ENCODE peak calls at places on chromosomes 4 and X, in eight cellular contexts. One of them, this sample, is unnamed.
A peak's percentile ranks its signal among the peaks of the same experiment; 100 is the strongest.

GRCh38 chr4:17667253-17667652 is 52.8 kb downstream of the MED28 start:
- DNase-seq in ACHN: no peak
- DNase-seq in GM04503: no peak
- DNase-seq in T-helper 2 cell: no peak
- DNase-seq in amygdala: no peak
- DNase-seq in GM19239: no peak
- DNase-seq in NCI-H1092: no peak
- DNase-seq in T-helper 9 cell: no peak
- DNase-seq in this sample: no peak

GRCh38 chrX:65073233-65073632 is 97.0 kb upstream of the ZC4H2 start:
- DNase-seq in T-helper 9 cell: no peak
- DNase-seq in GM04503: no peak
- DNase-seq in NCI-H1092: no peak
- DNase-seq in ACHN: no peak
- DNase-seq in amygdala: no peak
- DNase-seq in T-helper 2 cell: no peak
- DNase-seq in GM19239: no peak
- DNase-seq in this sample: no peak

GRCh38 chr4:81470456-81471327 is 1.0 kb downstream of the RASGEF1B start:
- DNase-seq in ACHN: peak; percentile 21
- DNase-seq in T-helper 9 cell: peak; percentile 15
- DNase-seq in GM19239: no peak
- DNase-seq in GM04503: no peak
- DNase-seq in T-helper 2 cell: no peak
- DNase-seq in amygdala: peak; percentile 24
- DNase-seq in NCI-H1092: peak; percentile 17
- DNase-seq in this sample: peak; percentile 23

GRCh38 chr4:173317003-173317402 is 17.2 kb downstream of the HMGB2 start:
- DNase-seq in GM19239: no peak
- DNase-seq in T-helper 9 cell: no peak
- DNase-seq in GM04503: no peak
- DNase-seq in NCI-H1092: peak; percentile 9
- DNase-seq in amygdala: no peak
- DNase-seq in T-helper 2 cell: no peak
- DNase-seq in ACHN: peak; percentile 31
- DNase-seq in this sample: peak; percentile 48

GRCh38 chrX:17291998-17292658 is 82.9 kb upstream of the NHS start:
- DNase-seq in T-helper 2 cell: no peak
- DNase-seq in T-helper 9 cell: no peak
- DNase-seq in ACHN: no peak
- DNase-seq in GM19239: no peak
- DNase-seq in amygdala: peak; percentile 0
- DNase-seq in GM04503: no peak
- DNase-seq in NCI-H1092: no peak
- DNase-seq in this sample: peak; percentile 14

GRCh38 chr4:13544556-13545393 is 467 bp upstream of the NKX3-2 start:
- DNase-seq in T-helper 9 cell: no peak
- DNase-seq in NCI-H1092: peak; percentile 54
- DNase-seq in amygdala: no peak
- DNase-seq in T-helper 2 cell: no peak
- DNase-seq in ACHN: peak; percentile 79
- DNase-seq in GM19239: no peak
- DNase-seq in GM04503: no peak
- DNase-seq in this sample: peak; percentile 97

GRCh38 chrX:41870719-41871151 is 52.6 kb downstream of the CASK start:
- DNase-seq in T-helper 2 cell: no peak
- DNase-seq in GM19239: no peak
- DNase-seq in amygdala: no peak
- DNase-seq in GM04503: no peak
- DNase-seq in T-helper 9 cell: no peak
- DNase-seq in NCI-H1092: no peak
- DNase-seq in ACHN: no peak
- DNase-seq in this sample: no peak

GRCh38 chr4:88189881-88190585 is 31.6 kb upstream of the ABCG2 start:
- DNase-seq in NCI-H1092: no peak
- DNase-seq in GM04503: no peak
- DNase-seq in amygdala: no peak
- DNase-seq in ACHN: no peak
- DNase-seq in T-helper 9 cell: no peak
- DNase-seq in GM19239: no peak
- DNase-seq in T-helper 2 cell: no peak
- DNase-seq in this sample: no peak

GRCh38 chr4:88738146-88738545 is 40.5 kb upstream of the NAP1L5 start:
- DNase-seq in T-helper 2 cell: no peak
- DNase-seq in ACHN: no peak
- DNase-seq in GM04503: no peak
- DNase-seq in NCI-H1092: no peak
- DNase-seq in T-helper 9 cell: no peak
- DNase-seq in amygdala: no peak
- DNase-seq in GM19239: no peak
- DNase-seq in this sample: no peak

GRCh38 chr4:153426207-153426886 is 39.8 kb upstream of the TMEM131L start:
- DNase-seq in amygdala: no peak
- DNase-seq in ACHN: no peak
- DNase-seq in T-helper 2 cell: no peak
- DNase-seq in GM19239: no peak
- DNase-seq in T-helper 9 cell: no peak
- DNase-seq in NCI-H1092: no peak
- DNase-seq in GM04503: no peak
- DNase-seq in this sample: no peak

GRCh38 chr4:18314731-18315130 is 293.2 kb upstream of the LCORL start:
- DNase-seq in T-helper 2 cell: no peak
- DNase-seq in T-helper 9 cell: no peak
- DNase-seq in amygdala: no peak
- DNase-seq in NCI-H1092: no peak
- DNase-seq in GM04503: no peak
- DNase-seq in GM19239: no peak
- DNase-seq in ACHN: no peak
- DNase-seq in this sample: no peak

GRCh38 chrX:28312965-28313364 is 274.3 kb upstream of the IL1RAPL1 start:
- DNase-seq in GM19239: no peak
- DNase-seq in T-helper 9 cell: no peak
- DNase-seq in ACHN: no peak
- DNase-seq in GM04503: no peak
- DNase-seq in amygdala: no peak
- DNase-seq in T-helper 2 cell: no peak
- DNase-seq in NCI-H1092: no peak
- DNase-seq in this sample: no peak

GRCh38 chr4:148354186-148354585 is 88.0 kb downstream of the NR3C2 start:
- DNase-seq in GM04503: no peak
- DNase-seq in T-helper 2 cell: no peak
- DNase-seq in NCI-H1092: no peak
- DNase-seq in GM19239: no peak
- DNase-seq in ACHN: no peak
- DNase-seq in amygdala: no peak
- DNase-seq in T-helper 9 cell: no peak
- DNase-seq in this sample: no peak

GRCh38 chrX:117059848-117060247 is 597.1 kb upstream of the CT83 start:
- DNase-seq in GM04503: no peak
- DNase-seq in amygdala: no peak
- DNase-seq in T-helper 9 cell: no peak
- DNase-seq in ACHN: no peak
- DNase-seq in GM19239: no peak
- DNase-seq in T-helper 2 cell: no peak
- DNase-seq in NCI-H1092: no peak
- DNase-seq in this sample: no peak

GRCh38 chr4:125315571-125316390 is 1.0 kb downstream of the FAT4 start:
- DNase-seq in GM19239: no peak
- DNase-seq in GM04503: no peak
- DNase-seq in T-helper 2 cell: no peak
- DNase-seq in amygdala: peak; percentile 17
- DNase-seq in NCI-H1092: peak; percentile 46
- DNase-seq in T-helper 9 cell: no peak
- DNase-seq in ACHN: peak; percentile 53
- DNase-seq in this sample: peak; percentile 73

GRCh38 chr4:17981063-17981462 is 40.5 kb downstream of the LCORL start:
- DNase-seq in ACHN: no peak
- DNase-seq in GM19239: no peak
- DNase-seq in GM04503: no peak
- DNase-seq in NCI-H1092: no peak
- DNase-seq in amygdala: no peak
- DNase-seq in T-helper 2 cell: no peak
- DNase-seq in T-helper 9 cell: no peak
- DNase-seq in this sample: peak; percentile 4

This sample was measured in A673.